ENCODE peak calls at places on chromosomes 4 and X, in nine cellular contexts. E is stomach, X is breast epithelium, Y is transverse colon, A is Panc1, O is HCT116, G is K562, L is esophagus muscularis mucosa, C is GM23338. P is an unnamed sample. For H3K4me1, the result is how much of the 10 kb centered on the place peaks cover.

GRCh38 chrX:85243761-85244410 is at the start of the genes SATL1 and ZNF711:
- DNase-seq in Y (peak), G (peak), A (no peak), E (peak), X (peak), O (peak), L (no peak), C (peak), P (peak)

GRCh38 chrX:150060406-150060805 is 122.1 kb upstream of the EOLA2 start:
- DNase-seq in E (no peak), O (no peak), A (no peak), G (no peak), L (no peak), C (no peak), X (no peak), Y (no peak), P (no peak)

GRCh38 chr4:52824603-52825310 is 37.4 kb upstream of the RASL11B start:
- DNase-seq in L (peak), G (no peak), A (no peak), C (no peak), Y (no peak), X (no peak), O (no peak), E (peak), P (no peak)

GRCh38 chrX:5683996-5684395 is 544.7 kb downstream of the NLGN4X start:
- DNase-seq in Y (no peak), C (no peak), G (no peak), A (no peak), E (no peak), X (no peak), O (no peak), L (no peak), P (no peak)

GRCh38 chr4:3845094-3845743 is 79.0 kb downstream of the ADRA2C start:
- DNase-seq in O (no peak), G (no peak), Y (no peak), E (no peak), C (no peak), X (no peak), A (no peak), L (no peak), P (no peak)

GRCh38 chr4:185933078-185933581 is 121.1 kb upstream of the SORBS2 start:
- DNase-seq in A (no peak), E (no peak), X (no peak), L (peak), G (no peak), C (no peak), Y (no peak), O (no peak), P (no peak)

GRCh38 chr4:148850257-148850995 is 408.2 kb upstream of the NR3C2 start:
- DNase-seq in C (no peak), E (no peak), Y (no peak), X (no peak), L (no peak), A (no peak), G (no peak), O (no peak), P (no peak)

GRCh38 chrX:152926279-152926678 is 28.4 kb downstream of the ZNF185 start:
- DNase-seq in C (peak), G (peak), E (peak), O (peak), L (no peak), X (peak), Y (peak), A (no peak), P (no peak)

GRCh38 chr4:76856183-76856969 is 41.6 kb downstream of the SOWAHB start:
- DNase-seq in G (no peak), X (no peak), A (no peak), O (no peak), L (no peak), E (no peak), C (no peak), Y (peak), P (no peak)

GRCh38 chr4:121307441-121308327 is 73.1 kb downstream of the QRFPR start:
- DNase-seq in L (no peak), X (no peak), A (peak), C (peak), G (peak), O (peak), Y (peak), E (no peak), P (no peak)

GRCh38 chrX:71671043-71671829 is 3.9 kb downstream of the LOC101059915 start:
- DNase-seq in G (no peak), E (no peak), C (no peak), X (no peak), Y (no peak), L (no peak), A (no peak), O (no peak), P (peak)

GRCh38 chrX:112841114-112841819 is 636 bp upstream of the AMOT start:
- DNase-seq in O (peak), A (no peak), L (peak), C (peak), G (peak), E (peak), X (peak), Y (peak), P (peak)

GRCh38 chr4:87717276-87718031 is 67.4 kb downstream of the DMP1 start:
- DNase-seq in G (no peak), L (no peak), X (no peak), Y (no peak), C (no peak), A (no peak), E (no peak), O (no peak), P (no peak)

GRCh38 chr4:8587469-8588195 is 4.9 kb upstream of the CPZ start:
- DNase-seq in O (no peak), C (no peak), G (no peak), X (no peak), L (no peak), Y (no peak), E (no peak), A (no peak), P (peak)

GRCh38 chr4:140344111-140344510 is 29.3 kb upstream of the SCOC start:
- DNase-seq in G (no peak), E (no peak), L (no peak), O (no peak), A (no peak), Y (no peak), C (no peak), X (no peak), P (no peak)

GRCh38 chr4:39699676-39700409 is 1.9 kb downstream of the UBE2K start:
- DNase-seq in Y (no peak), E (no peak), O (no peak), L (no peak), G (no peak), A (no peak), C (no peak), X (no peak), P (no peak)

GRCh38 chr4:151537726-151538125 is 128.8 kb downstream of the FHIP1A start:
- DNase-seq in E (no peak), O (no peak), L (no peak), A (no peak), C (no peak), Y (no peak), X (no peak), G (no peak), P (no peak)

GRCh38 chrX:107154787-107155620 is 36.4 kb upstream of the RBM41 start:
- DNase-seq in C (no peak), A (no peak), E (no peak), L (no peak), X (no peak), O (no peak), Y (no peak), G (peak), P (peak)

GRCh38 chr4:185775792-185776555 is 36.0 kb downstream of the SORBS2 start:
- DNase-seq in E (no peak), A (no peak), G (no peak), C (no peak), X (no peak), L (no peak), Y (no peak), O (no peak), P (no peak)

GRCh38 chrX:108250654-108251579 is 159.3 kb downstream of the ATG4A start:
- DNase-seq in L (no peak), G (no peak), Y (no peak), E (no peak), O (no peak), C (no peak), A (no peak), X (no peak), P (no peak)

GRCh38 chrX:152220612-152221011 is 82.2 kb upstream of the MAGEA10 start:
- DNase-seq in A (no peak), E (no peak), L (no peak), X (no peak), G (no peak), O (no peak), C (no peak), Y (no peak), P (no peak)

GRCh38 chrX:7446815-7447214 is 298.9 kb upstream of the PUDP start:
- DNase-seq in C (no peak), E (no peak), O (no peak), G (no peak), X (no peak), A (no peak), L (no peak), Y (no peak), P (no peak)

GRCh38 chr4:131638776-131639175 is 1510.3 kb upstream of the PCDH10 start:
- DNase-seq in X (no peak), O (no peak), L (no peak), C (no peak), Y (no peak), E (no peak), A (no peak), G (no peak), P (no peak)

GRCh38 chr4:25890653-25891485 is 23.2 kb upstream of the SMIM20 start:
- DNase-seq in A (no peak), E (no peak), Y (no peak), L (no peak), O (no peak), C (peak), G (no peak), X (no peak), P (no peak)

GRCh38 chr4:182871616-182872015 is 45.6 kb downstream of the DCTD start:
- DNase-seq in G (no peak), O (no peak), Y (no peak), E (no peak), L (no peak), A (no peak), C (no peak), X (no peak), P (peak)

GRCh38 chr4:15161439-15161838 is 159.2 kb downstream of the CPEB2 start:
- DNase-seq in E (no peak), L (peak), O (no peak), A (no peak), X (no peak), C (no peak), Y (no peak), G (no peak), P (no peak)

GRCh38 chrX:97159916-97160800 is 276.4 kb downstream of the RPA4 start:
- DNase-seq in O (no peak), C (peak), L (no peak), Y (peak), E (no peak), G (no peak), X (no peak), A (no peak), P (no peak)

GRCh38 chr4:89741768-89742167 is 95.2 kb downstream of the SNCA start:
- DNase-seq in G (no peak), Y (no peak), O (no peak), C (no peak), X (no peak), A (no peak), L (no peak), E (no peak), P (no peak)

GRCh38 chr4:48329976-48330375 is 11.4 kb upstream of the SLAIN2 start:
- DNase-seq in Y (no peak), G (no peak), O (no peak), X (no peak), A (no peak), C (no peak), L (no peak), E (no peak), P (no peak)

GRCh38 chr4:98828801-98829200 is 100.1 kb downstream of the EIF4E start:
- DNase-seq in G (no peak), E (no peak), O (peak), C (peak), L (no peak), X (no peak), A (no peak), Y (peak), P (no peak)

GRCh38 chr4:98377626-98378025 is 116.4 kb downstream of the RAP1GDS1 start:
- DNase-seq in G (no peak), X (no peak), L (no peak), Y (no peak), E (no peak), O (no peak), C (no peak), A (no peak), P (no peak)

GRCh38 chr4:15201782-15202181 is 199.5 kb downstream of the CPEB2 start:
- DNase-seq in X (no peak), Y (no peak), C (no peak), A (no peak), L (no peak), E (no peak), G (no peak), O (no peak), P (no peak)

GRCh38 chrX:125205084-125205917 is 114.4 kb upstream of the TEX13C start:
- DNase-seq in Y (peak), C (peak), A (no peak), X (no peak), G (no peak), L (no peak), O (no peak), E (peak), P (peak)

GRCh38 chr4:7422098-7422897 is 12.4 kb downstream of the PSAPL1 start:
- DNase-seq in A (no peak), X (peak), Y (peak), O (no peak), C (no peak), E (peak), L (no peak), G (no peak), P (peak)

GRCh38 chr4:1765409-1766335 is 27.4 kb upstream of the FGFR3 start:
- DNase-seq in G (no peak), C (no peak), X (no peak), Y (no peak), L (no peak), A (no peak), O (no peak), E (no peak), P (no peak)

GRCh38 chr4:1763070-1763549 is 30.0 kb upstream of the FGFR3 start:
- DNase-seq in O (no peak), C (peak), Y (no peak), L (no peak), X (no peak), G (no peak), E (no peak), A (no peak), P (no peak)

GRCh38 chr4:1762264-1763010 is 30.7 kb upstream of the FGFR3 start:
- DNase-seq in O (no peak), C (no peak), G (no peak), X (no peak), A (no peak), E (no peak), L (no peak), Y (no peak), P (no peak)

GRCh38 chr4:1764670-1765069 is 28.4 kb upstream of the FGFR3 start:
- DNase-seq in G (no peak), C (no peak), A (no peak), X (no peak), O (no peak), Y (no peak), E (no peak), L (no peak), P (no peak)

DNA sequence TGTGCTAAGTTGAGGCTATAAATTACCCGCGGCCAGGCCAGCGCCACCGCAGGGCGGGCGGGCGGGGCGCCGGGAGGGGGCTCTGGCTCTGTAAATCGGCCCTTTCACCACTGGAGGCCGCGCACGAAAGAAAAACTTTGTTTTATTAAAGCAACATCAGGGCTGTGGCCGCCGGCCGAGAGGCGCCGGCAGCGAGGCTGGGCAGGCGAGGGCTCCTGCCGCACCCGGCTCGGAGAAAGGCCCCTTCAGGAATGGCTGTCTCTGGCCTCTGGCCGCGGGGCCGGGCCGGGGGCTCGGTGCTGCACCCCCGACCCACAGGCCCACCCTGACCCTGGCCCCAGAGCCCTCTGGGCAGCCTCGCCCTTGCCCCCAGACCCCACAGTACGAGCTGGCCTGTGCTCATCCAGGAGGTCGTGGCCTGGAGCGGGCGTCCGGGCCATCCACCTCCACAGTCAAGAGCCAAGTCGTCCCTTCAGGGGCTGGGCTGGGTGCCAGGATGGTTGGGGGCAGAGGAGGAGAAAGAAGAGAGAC is 29.5 kb upstream of the FGFR3 start:
- DNase-seq in C (no peak), A (no peak), L (no peak), X (no peak), G (peak), Y (peak), O (no peak), E (peak), P (no peak)
- TF ChIP-seq CTCF in C (no peak), A (no peak), L (no peak), X (no peak), G (peak), Y (peak), O (no peak), E (no peak), P (no peak)

DNA sequence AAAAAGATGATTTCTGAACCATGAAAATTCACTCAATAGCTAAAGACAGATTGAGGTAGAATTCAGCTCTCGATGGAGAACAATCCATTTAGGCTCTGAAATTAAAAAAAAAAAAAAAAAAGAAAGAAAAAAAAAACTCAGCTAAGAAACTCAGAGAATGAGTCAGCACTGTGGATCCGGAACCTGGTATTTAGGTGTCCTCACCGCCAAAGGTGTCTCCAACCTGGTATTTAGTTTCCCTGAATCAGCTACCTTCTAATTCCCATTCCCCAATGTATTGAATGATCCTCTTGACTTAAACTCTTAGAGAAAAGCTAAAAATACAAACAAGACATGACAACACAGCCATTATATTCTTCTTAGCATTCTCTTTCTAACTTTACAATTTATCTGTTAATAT is 150.3 kb upstream of the RASGEF1B start:
- DNase-seq in X (no peak), A (no peak), E (no peak), G (no peak), O (no peak), L (no peak), C (no peak), Y (no peak), P (no peak)
- H3K4me1 ChIP-seq in X (under half), A (under half), E (under half), G (under half), O (under half), L (under half), C (under half), Y (under half), P (under half)

DNA sequence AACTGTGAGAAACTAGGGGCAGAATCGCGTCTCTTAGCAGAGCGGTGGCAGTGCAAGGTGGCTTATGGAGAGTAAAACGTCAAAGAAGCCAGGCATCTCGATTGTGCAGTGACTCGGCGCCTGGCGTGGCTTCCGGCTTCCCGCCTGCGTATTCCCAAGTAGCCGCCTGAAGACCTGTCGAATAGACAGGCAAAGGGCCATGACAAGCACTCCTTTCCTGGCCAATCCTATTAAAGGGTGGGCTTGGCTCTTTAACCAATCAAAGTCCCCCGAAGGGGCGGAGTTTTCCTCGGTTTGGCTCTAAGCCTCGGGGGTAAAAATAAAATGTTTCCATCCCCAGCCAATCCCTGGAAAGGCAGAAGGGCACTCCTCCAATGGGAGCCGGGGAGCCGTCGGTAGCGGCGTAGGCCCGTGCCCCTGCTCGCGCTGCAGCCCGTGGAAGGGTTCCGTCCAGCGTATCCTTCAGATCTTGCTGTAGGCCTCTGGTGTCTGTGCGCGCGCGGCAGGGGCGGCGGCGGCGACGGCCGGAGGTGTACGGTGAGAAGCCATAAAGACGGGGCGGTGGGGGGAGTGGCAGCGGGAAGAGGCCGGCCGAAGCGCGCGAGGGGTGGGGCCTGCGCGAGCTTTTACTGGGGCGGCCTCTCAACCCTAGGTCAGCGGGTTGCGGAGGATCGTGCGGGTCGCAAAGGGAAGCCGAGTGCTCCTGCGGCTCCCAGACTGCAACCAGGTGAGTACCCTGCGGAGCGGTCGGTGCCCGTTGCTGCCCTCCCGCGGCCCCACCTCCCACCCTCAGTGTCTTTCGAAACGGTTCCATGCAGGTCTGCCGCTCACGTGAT is at the start of gene KANTR:
- DNase-seq in A (peak), E (peak), C (peak), X (peak), G (peak), Y (peak), O (peak), L (peak), P (peak)
- TF ChIP-seq POLR2AphosphoS5 in A (no peak), E (peak), C (peak), X (no peak), G (no peak), Y (peak), O (peak), L (peak), P (peak)

GRCh38 chr4:176563591-176563990 is 229.1 kb downstream of the VEGFC start:
- DNase-seq in L (no peak), X (no peak), A (no peak), E (no peak), O (no peak), C (no peak), Y (no peak), G (no peak), P (no peak)
- TF ChIP-seq CTCF in L (peak), X (no peak), A (peak), E (no peak), O (no peak), C (no peak), Y (no peak), G (no peak), P (no peak)

GRCh38 chr4:1212546-1213335 is 36.2 kb downstream of the CTBP1 start:
- DNase-seq in E (no peak), Y (no peak), C (no peak), L (no peak), O (no peak), X (no peak), A (no peak), G (no peak), P (peak)

GRCh38 chr4:1216076-1216614 is 32.8 kb downstream of the CTBP1 start:
- DNase-seq in A (no peak), Y (no peak), X (no peak), C (no peak), L (no peak), O (no peak), G (no peak), E (no peak), P (no peak)

GRCh38 chr4:1215347-1216075 is 33.4 kb downstream of the CTBP1 start:
- DNase-seq in C (no peak), X (no peak), G (no peak), Y (peak), A (no peak), L (no peak), O (no peak), E (peak), P (no peak)

GRCh38 chr4:1213336-1213995 is 35.5 kb downstream of the CTBP1 start:
- DNase-seq in L (no peak), Y (no peak), E (no peak), C (no peak), X (no peak), G (no peak), A (no peak), O (no peak), P (no peak)

GRCh38 chr4:1214101-1215095 is 34.5 kb downstream of the CTBP1 start:
- DNase-seq in L (no peak), X (no peak), E (no peak), G (no peak), O (no peak), A (no peak), Y (no peak), C (no peak), P (no peak)
- H3K4me1 ChIP-seq in L (under half), X (under half), E (half or more), G (under half), O (under half), A (under half), Y (under half), C (under half), P (half or more)

P was measured in spleen.